ENCODE peak calls at places on chromosome 16, in eight cellular contexts. L, E, P, Z, M, G, U and O are unnamed samples. For H3K36me3, the result is how much of the 10 kb centered on the place peaks cover.

GRCh38 chr16:82700541-82701240 is 73.9 kb downstream of the CDH13 start:
- DNase-seq in G (no peak), E (no peak), L (no peak), Z (no peak), U (no peak), M (no peak), P (peak), O (no peak)

GRCh38 chr16:89737341-89738071 is 16.2 kb downstream of the ZNF276 start:
- DNase-seq in G (no peak), E (no peak), Z (no peak), M (no peak), P (no peak), U (no peak), L (no peak), O (no peak)

GRCh38 chr16:74623214-74623842 is 16.4 kb upstream of the GLG1 start:
- DNase-seq in G (no peak), M (no peak), U (no peak), Z (no peak), P (no peak), L (no peak), E (no peak), O (peak)

GRCh38 chr16:11210260-11210659 is 45.7 kb downstream of the SOCS1 start:
- DNase-seq in G (no peak), U (no peak), P (no peak), L (no peak), E (no peak), Z (no peak), M (no peak), O (no peak)

GRCh38 chr16:78289844-78290277 is 190.4 kb downstream of the WWOX start:
- DNase-seq in U (no peak), Z (no peak), E (no peak), G (no peak), L (no peak), M (no peak), P (no peak), O (no peak)

GRCh38 chr16:89596957-89597644 is 16.3 kb upstream of the DPEP1 start:
- DNase-seq in P (no peak), L (no peak), U (no peak), G (no peak), M (no peak), Z (no peak), E (no peak), O (no peak)

GRCh38 chr16:324451-325334 is 27.8 kb downstream of the AXIN1 start:
- DNase-seq in G (peak), E (peak), L (no peak), P (no peak), Z (no peak), U (peak), M (peak), O (peak)

GRCh38 chr16:4701791-4702465 is 8.6 kb downstream of the NUDT16L1 start:
- DNase-seq in P (no peak), Z (no peak), U (peak), L (no peak), G (no peak), E (no peak), M (no peak), O (no peak)

GRCh38 chr16:35552763-35553162 is 2093.4 kb downstream of the TP53TG3F start:
- DNase-seq in P (no peak), Z (no peak), M (no peak), E (no peak), L (no peak), U (no peak), G (no peak), O (no peak)

GRCh38 chr16:21190599-21190998 is 20.8 kb downstream of the ZP2 start:
- DNase-seq in M (no peak), U (no peak), G (no peak), P (no peak), E (no peak), L (no peak), Z (no peak), O (no peak)

GRCh38 chr16:31696968-31697743 is 169.5 kb downstream of the AHSP start:
- DNase-seq in L (no peak), E (no peak), U (no peak), Z (no peak), G (no peak), P (no peak), M (no peak), O (no peak)

GRCh38 chr16:64428463-64428862 is 693.4 kb downstream of the CDH11 start:
- DNase-seq in E (no peak), G (no peak), M (no peak), P (no peak), L (no peak), Z (no peak), U (no peak), O (no peak)

GRCh38 chr16:12708266-12708665 is 95.4 kb downstream of the CPPED1 start:
- DNase-seq in E (no peak), M (no peak), P (no peak), U (no peak), Z (no peak), G (no peak), L (no peak), O (no peak)

GRCh38 chr16:79042886-79043285 is 557.7 kb downstream of the MAF start:
- DNase-seq in L (no peak), E (no peak), P (no peak), G (no peak), Z (no peak), U (no peak), M (no peak), O (no peak)

GRCh38 chr16:52993179-52993578 is 59.5 kb downstream of the CHD9NB start:
- DNase-seq in L (no peak), P (no peak), G (no peak), U (no peak), M (no peak), Z (no peak), E (no peak), O (no peak)

GRCh38 chr16:68096491-68096890 is 11.3 kb downstream of the NFATC3 start:
- DNase-seq in U (no peak), M (no peak), G (no peak), P (no peak), L (no peak), Z (no peak), E (no peak), O (no peak)

GRCh38 chr16:19835989-19836421 is 48.6 kb downstream of the GPRC5B start:
- DNase-seq in P (no peak), Z (no peak), U (no peak), M (no peak), E (no peak), G (no peak), L (no peak), O (no peak)

GRCh38 chr16:72926671-72927070 is 121.3 kb downstream of the ZFHX3 start:
- DNase-seq in G (no peak), P (no peak), Z (no peak), L (no peak), E (no peak), M (no peak), U (no peak), O (no peak)

GRCh38 chr16:85573696-85574641 is 39.2 kb upstream of the GSE1 start:
- DNase-seq in Z (peak), M (peak), P (no peak), U (peak), L (no peak), E (no peak), G (no peak), O (peak)

GRCh38 chr16:79318137-79318899 is 282.2 kb downstream of the MAF start:
- DNase-seq in Z (no peak), P (no peak), L (no peak), E (no peak), M (no peak), U (no peak), G (no peak), O (no peak)

GRCh38 chr16:16190546-16190945 is 32.7 kb downstream of the ABCC6 start:
- DNase-seq in U (no peak), G (no peak), Z (no peak), L (no peak), P (no peak), M (no peak), E (no peak), O (no peak)

GRCh38 chr16:27322858-27323780 is 9.3 kb downstream of the IL4R start:
- DNase-seq in L (peak), G (peak), P (no peak), Z (peak), M (no peak), E (peak), U (no peak), O (no peak)

GRCh38 chr16:59545666-59546065 is 811.5 kb upstream of the GOT2 start:
- DNase-seq in E (no peak), L (no peak), M (no peak), U (no peak), P (no peak), G (no peak), Z (no peak), O (no peak)

GRCh38 chr16:84093879-84094270 is 22.9 kb downstream of the MBTPS1 start:
- DNase-seq in G (no peak), U (no peak), Z (no peak), P (no peak), M (no peak), L (no peak), E (no peak), O (no peak)

GRCh38 chr16:84093120-84093878 is 23.4 kb downstream of the MBTPS1 start:
- DNase-seq in G (no peak), U (no peak), Z (no peak), M (no peak), E (peak), L (no peak), P (no peak), O (no peak)

GRCh38 chr16:84095466-84095865 is 21.3 kb downstream of the MBTPS1 start:
- DNase-seq in E (no peak), L (no peak), G (no peak), P (no peak), Z (no peak), M (peak), U (no peak), O (no peak)

GRCh38 chr16:84098939-84099338 is 17.8 kb downstream of the MBTPS1 start:
- DNase-seq in P (no peak), L (no peak), E (no peak), Z (no peak), M (no peak), G (no peak), U (no peak), O (no peak)

DNA sequence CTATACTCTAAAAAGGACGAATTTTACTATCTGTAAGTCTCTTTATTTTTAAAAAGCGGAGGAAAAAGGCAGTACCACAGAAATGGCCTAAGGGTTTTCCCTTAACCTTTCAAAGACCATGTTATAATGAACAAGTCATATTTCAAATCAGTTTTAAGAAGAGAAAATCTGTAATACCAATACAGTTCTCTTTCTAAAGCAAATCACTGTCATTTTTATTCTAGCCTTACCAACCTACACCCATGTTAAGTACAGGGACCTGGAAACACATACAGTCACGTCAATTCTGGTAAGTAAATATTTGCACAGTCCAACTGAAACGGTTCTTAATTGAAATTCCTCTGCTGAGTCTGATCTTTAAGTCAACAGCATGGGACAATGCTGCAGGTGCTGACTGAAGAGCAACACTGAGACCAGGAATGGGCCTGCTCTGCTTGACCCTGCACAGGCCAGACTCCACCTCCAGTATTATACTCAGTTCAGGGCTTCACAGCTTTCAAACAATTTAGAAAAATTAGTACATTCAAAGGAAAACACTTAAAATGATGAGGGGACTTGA is 20.2 kb downstream of the MBTPS1 start:
- DNase-seq in U (no peak), G (no peak), L (no peak), Z (peak), P (no peak), M (no peak), E (peak), O (peak)
- H3K36me3 ChIP-seq in U (under half), G (half or more), L (under half), Z (under half), P (under half), M (half or more), E (under half), O (under half)

GRCh38 chr16:29943846-29944669 is 17.8 kb upstream of the TMEM219 start:
- DNase-seq in L (no peak), Z (peak), G (no peak), M (no peak), U (no peak), P (no peak), E (peak), O (peak)
- H3K27ac ChIP-seq in L (peak), Z (peak), G (no peak), M (no peak), U (no peak), P (no peak), E (peak), O (peak)

DNA sequence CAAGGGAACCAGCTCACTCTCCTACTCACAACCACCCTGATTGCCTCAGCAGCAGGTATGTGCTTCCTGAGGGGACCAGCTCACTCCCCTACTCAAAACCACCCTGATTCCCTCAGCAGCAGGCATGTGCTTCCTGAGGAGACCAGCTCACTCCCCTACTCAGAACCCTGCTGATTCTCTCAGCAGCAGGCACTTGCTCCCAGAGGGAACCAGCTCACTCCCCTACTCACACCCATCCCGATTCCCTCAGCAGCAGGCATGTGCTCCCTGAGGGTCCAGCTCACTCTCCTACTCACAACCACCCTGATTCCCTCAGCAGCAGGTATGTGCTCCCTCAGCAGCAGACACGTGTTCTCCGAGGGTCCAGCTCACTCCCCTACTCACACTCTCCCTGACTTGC is 26.1 kb upstream of the COG7 start:
- DNase-seq in E (no peak), M (no peak), Z (no peak), U (no peak), P (no peak), G (peak), L (no peak), O (no peak)
- H3K36me3 ChIP-seq in E (half or more), M (half or more), Z (under half), U (under half), P (under half), G (half or more), L (under half), O (half or more)

GRCh38 chr16:57479422-57480126 is 6.7 kb downstream of the DOK4 start:
- DNase-seq in L (peak), M (peak), P (no peak), Z (no peak), G (peak), U (peak), E (peak), O (no peak)
- H3K27ac ChIP-seq in L (peak), M (peak), P (no peak), Z (peak), G (peak), U (peak), E (peak), O (peak)

GRCh38 chr16:66610111-66610820 is 5.8 kb downstream of the CMTM3 start:
- DNase-seq in G (peak), U (no peak), Z (no peak), M (no peak), L (no peak), E (no peak), P (no peak), O (no peak)
- H3K36me3 ChIP-seq in G (half or more), U (under half), Z (under half), M (under half), L (under half), E (under half), P (under half), O (half or more)

GRCh38 chr16:1785846-1786170 is 3.0 kb downstream of the NUBP2 start:
- DNase-seq in Z (no peak), L (no peak), G (peak), P (no peak), U (no peak), M (peak), E (no peak), O (no peak)
- H3K27ac ChIP-seq in Z (no peak), L (no peak), G (no peak), P (no peak), U (no peak), M (no peak), E (no peak), O (no peak)